ENCODE peak calls at places on chromosomes 6 and 20, in four cellular contexts. U is stimulated activated CD4-positive, alpha-beta T cell treated with anti-CD3 and anti-CD28 coated beads, Interleukin-15, amount 100 ng/mL, for 48 hours; A is lower lobe of right lung; Z is heart left ventricle. C is an unnamed sample.

GRCh38 chr20:62740286-62741141 is 31.9 kb downstream of the NTSR1 start:
- DNase-seq in A (peak; percentile 48), U (peak; percentile 75), Z (peak; percentile 44), C (peak; percentile 75)

GRCh38 chr6:23446394-23447001 is 679.5 kb upstream of the NRSN1 start:
- DNase-seq in A (no peak), Z (no peak), U (no peak), C (no peak)

GRCh38 chr6:52262620-52263344 is 18.5 kb upstream of the IL17F start:
- DNase-seq in Z (no peak), A (no peak), U (no peak), C (no peak)

GRCh38 chr6:135334169-135334568 is 153.1 kb downstream of the MYB start:
- DNase-seq in U (no peak), A (no peak), Z (no peak), C (no peak)

GRCh38 chr20:34579191-34579661 is 20.7 kb downstream of the MAP1LC3A start:
- DNase-seq in Z (peak; percentile 82), A (no peak), U (no peak), C (peak; percentile 77)

GRCh38 chr20:4471221-4471620 is 250.5 kb upstream of the PRND start:
- DNase-seq in A (no peak), Z (no peak), U (no peak), C (no peak)

GRCh38 chr6:148085651-148086321 is 256.9 kb upstream of the SASH1 start:
- DNase-seq in Z (no peak), A (no peak), U (no peak), C (no peak)

GRCh38 chr6:25788305-25788922 is 33.9 kb downstream of the SLC17A4 start:
- DNase-seq in A (peak; percentile 44), Z (peak; percentile 26), U (peak; percentile 36), C (no peak)

GRCh38 chr6:55869731-55870130 is 5.7 kb downstream of the BMP5 start:
- DNase-seq in Z (no peak), A (no peak), U (no peak), C (no peak)

GRCh38 chr20:50592282-50593004 is 82.3 kb downstream of the PTPN1 start:
- DNase-seq in U (no peak), A (peak; percentile 81), Z (peak; percentile 82), C (peak; percentile 88)

GRCh38 chr6:24768361-24768760 is 6.4 kb upstream of the GMNN start:
- DNase-seq in U (no peak), A (no peak), Z (no peak), C (no peak)

GRCh38 chr6:27096834-27097511 is 150.5 kb upstream of the PRSS16 start:
- DNase-seq in Z (no peak), U (peak; percentile 24), A (peak; percentile 66), C (peak; percentile 61)

C was measured in kidney.